ENCODE peak calls at places on chromosome 2, in six cellular contexts. One of them, this sample, is unnamed.

GRCh38 chr2:47490406-47490805 is 87.5 kb downstream of the MSH2 start:
- DNase-seq in right cardiac atrium: no peak
- DNase-seq in heart right ventricle: no peak
- DNase-seq in nucleus accumbens: no peak
- DNase-seq in B cell: no peak
- DNase-seq in NCI-H1092 treated with DMSO at 0.1 percent for 48 hours: no peak
- DNase-seq in this sample: no peak

GRCh38 chr2:127631184-127631996 is 14.6 kb upstream of the GPR17 start:
- DNase-seq in nucleus accumbens: no peak
- DNase-seq in right cardiac atrium: peak; percentile 67
- DNase-seq in B cell: no peak
- DNase-seq in heart right ventricle: peak; percentile 47
- DNase-seq in NCI-H1092 treated with DMSO at 0.1 percent for 48 hours: no peak
- DNase-seq in this sample: no peak

GRCh38 chr2:214507032-214507431 is 96.2 kb downstream of the VWC2L start:
- DNase-seq in heart right ventricle: no peak
- DNase-seq in nucleus accumbens: no peak
- DNase-seq in right cardiac atrium: no peak
- DNase-seq in NCI-H1092 treated with DMSO at 0.1 percent for 48 hours: no peak
- DNase-seq in B cell: no peak
- DNase-seq in this sample: no peak

GRCh38 chr2:62042944-62043343 is 137.5 kb downstream of the COMMD1 start:
- DNase-seq in heart right ventricle: no peak
- DNase-seq in right cardiac atrium: no peak
- DNase-seq in B cell: no peak
- DNase-seq in NCI-H1092 treated with DMSO at 0.1 percent for 48 hours: no peak
- DNase-seq in nucleus accumbens: no peak
- DNase-seq in this sample: no peak

GRCh38 chr2:30608643-30609042 is 161.6 kb downstream of the LCLAT1 start:
- DNase-seq in nucleus accumbens: no peak
- DNase-seq in NCI-H1092 treated with DMSO at 0.1 percent for 48 hours: no peak
- DNase-seq in B cell: no peak
- DNase-seq in heart right ventricle: no peak
- DNase-seq in right cardiac atrium: no peak
- DNase-seq in this sample: no peak

GRCh38 chr2:158686166-158686792 is 108.8 kb upstream of the DAPL1 start:
- DNase-seq in NCI-H1092 treated with DMSO at 0.1 percent for 48 hours: no peak
- DNase-seq in nucleus accumbens: peak; percentile 61
- DNase-seq in B cell: no peak
- DNase-seq in heart right ventricle: peak; percentile 29
- DNase-seq in right cardiac atrium: peak; percentile 73
- DNase-seq in this sample: no peak

GRCh38 chr2:26615336-26616031 is 25.7 kb downstream of the CIB4 start:
- DNase-seq in nucleus accumbens: no peak
- DNase-seq in right cardiac atrium: no peak
- DNase-seq in B cell: no peak
- DNase-seq in NCI-H1092 treated with DMSO at 0.1 percent for 48 hours: no peak
- DNase-seq in heart right ventricle: no peak
- DNase-seq in this sample: no peak

GRCh38 chr2:191724015-191724414 is 46.1 kb downstream of the NABP1 start:
- DNase-seq in nucleus accumbens: no peak
- DNase-seq in heart right ventricle: no peak
- DNase-seq in B cell: peak; percentile 21
- DNase-seq in right cardiac atrium: no peak
- DNase-seq in NCI-H1092 treated with DMSO at 0.1 percent for 48 hours: peak; percentile 4
- DNase-seq in this sample: no peak

GRCh38 chr2:156331572-156332451 is 709 bp downstream of the NR4A2 start:
- DNase-seq in NCI-H1092 treated with DMSO at 0.1 percent for 48 hours: no peak
- DNase-seq in right cardiac atrium: peak; percentile 84
- DNase-seq in nucleus accumbens: no peak
- DNase-seq in heart right ventricle: peak; percentile 53
- DNase-seq in B cell: peak; percentile 68
- DNase-seq in this sample: peak; percentile 87

GRCh38 chr2:27781496-27781895 is 10.0 kb downstream of the MRPL33 start:
- DNase-seq in nucleus accumbens: no peak
- DNase-seq in NCI-H1092 treated with DMSO at 0.1 percent for 48 hours: no peak
- DNase-seq in B cell: no peak
- DNase-seq in right cardiac atrium: no peak
- DNase-seq in heart right ventricle: no peak
- DNase-seq in this sample: no peak